ENCODE peak calls at places on chromosomes 3 and 15, in nine cellular contexts. O, U, L, A, E, V, G, K and F are unnamed samples.

GRCh38 chr3:133476971-133477375 is 77.1 kb downstream of the BFSP2 start:
- DNase-seq in O (no peak), U (no peak), L (peak), A (no peak), E (no peak), V (no peak), G (no peak), K (peak), F (no peak)

GRCh38 chr3:137767146-137768020 is 3.3 kb downstream of the SOX14 start:
- DNase-seq in O (no peak), U (no peak), L (no peak), A (no peak), E (no peak), V (no peak), G (no peak), K (peak), F (no peak)

GRCh38 chr3:79263423-79263822 is 504.4 kb downstream of the ROBO1 start:
- DNase-seq in O (no peak), U (no peak), L (no peak), A (no peak), E (no peak), V (no peak), G (no peak), K (no peak), F (no peak)

GRCh38 chr15:69636516-69636915 is 183.9 kb downstream of the RPLP1 start:
- DNase-seq in O (no peak), U (no peak), L (no peak), A (no peak), E (no peak), V (no peak), G (no peak), K (no peak), F (no peak)

GRCh38 chr15:70815604-70816003 is 38.4 kb downstream of the LARP6 start:
- DNase-seq in O (no peak), U (peak), L (no peak), A (no peak), E (no peak), V (no peak), G (no peak), K (no peak), F (no peak)

GRCh38 chr15:46921906-46922305 is 795.4 kb upstream of the SEMA6D start:
- DNase-seq in O (no peak), U (no peak), L (no peak), A (no peak), E (no peak), V (no peak), G (no peak), K (no peak), F (no peak)

GRCh38 chr15:40418126-40418525 is 12.5 kb downstream of the IVD start:
- DNase-seq in O (no peak), U (no peak), L (no peak), A (no peak), E (no peak), V (no peak), G (no peak), K (no peak), F (no peak)

GRCh38 chr3:129974451-129975331 is at the start of gene TRH:
- DNase-seq in O (no peak), U (no peak), L (no peak), A (no peak), E (no peak), V (no peak), G (no peak), K (peak), F (no peak)

GRCh38 chr3:66000506-66000905 is 38.2 kb downstream of the MAGI1 start:
- DNase-seq in O (no peak), U (no peak), L (no peak), A (no peak), E (no peak), V (no peak), G (no peak), K (no peak), F (no peak)

GRCh38 chr3:41035445-41036022 is 163.8 kb upstream of the CTNNB1 start:
- DNase-seq in O (no peak), U (no peak), L (no peak), A (no peak), E (no peak), V (no peak), G (no peak), K (peak), F (no peak)

GRCh38 chr15:71549697-71550096 is 260.7 kb upstream of the NR2E3 start:
- DNase-seq in O (no peak), U (no peak), L (no peak), A (no peak), E (no peak), V (no peak), G (no peak), K (no peak), F (no peak)

GRCh38 chr3:126347543-126348161 is 9.6 kb downstream of the KLF15 start:
- DNase-seq in O (no peak), U (no peak), L (no peak), A (no peak), E (no peak), V (no peak), G (peak), K (no peak), F (no peak)

GRCh38 chr3:149604125-149604851 is 53.5 kb downstream of the WWTR1 start:
- DNase-seq in O (no peak), U (no peak), L (no peak), A (no peak), E (no peak), V (no peak), G (no peak), K (peak), F (no peak)

GRCh38 chr3:144521131-144521530 is 549.5 kb downstream of the DIPK2A start:
- DNase-seq in O (no peak), U (no peak), L (no peak), A (no peak), E (no peak), V (no peak), G (no peak), K (no peak), F (no peak)

GRCh38 chr3:144162042-144162441 is 190.4 kb downstream of the DIPK2A start:
- DNase-seq in O (no peak), U (peak), L (no peak), A (peak), E (no peak), V (no peak), G (no peak), K (peak), F (peak)

GRCh38 chr15:56739964-56740640 is 6.8 kb upstream of the ZNF280D start:
- DNase-seq in O (no peak), U (peak), L (peak), A (no peak), E (no peak), V (no peak), G (no peak), K (no peak), F (no peak)

GRCh38 chr3:156516951-156517350 is 38.0 kb downstream of the SSR3 start:
- DNase-seq in O (no peak), U (no peak), L (no peak), A (no peak), E (no peak), V (no peak), G (no peak), K (no peak), F (no peak)

GRCh38 chr3:119779731-119780383 is 2.0 kb upstream of the NR1I2 start:
- DNase-seq in O (no peak), U (no peak), L (peak), A (no peak), E (no peak), V (no peak), G (no peak), K (no peak), F (no peak)

GRCh38 chr3:36774072-36774471 is 9.7 kb upstream of the DCLK3 start:
- DNase-seq in O (no peak), U (peak), L (no peak), A (peak), E (no peak), V (no peak), G (no peak), K (no peak), F (no peak)

GRCh38 chr3:185825639-185826481 is 1.0 kb upstream of the IGF2BP2 start:
- DNase-seq in O (no peak), U (peak), L (peak), A (no peak), E (no peak), V (no peak), G (peak), K (peak), F (peak)

GRCh38 chr3:113271594-113272368 is 60.4 kb downstream of the BOC start:
- DNase-seq in O (no peak), U (no peak), L (no peak), A (no peak), E (no peak), V (no peak), G (no peak), K (no peak), F (no peak)

GRCh38 chr3:13385373-13385965 is 34.7 kb downstream of the NUP210 start:
- DNase-seq in O (no peak), U (no peak), L (no peak), A (no peak), E (no peak), V (no peak), G (no peak), K (no peak), F (no peak)

GRCh38 chr3:156158656-156159295 is 38.4 kb downstream of the KCNAB1 start:
- DNase-seq in O (no peak), U (no peak), L (no peak), A (no peak), E (no peak), V (no peak), G (no peak), K (no peak), F (no peak)

GRCh38 chr3:8532251-8532831 is 30.7 kb downstream of the LMCD1 start:
- DNase-seq in O (no peak), U (peak), L (no peak), A (no peak), E (peak), V (no peak), G (no peak), K (no peak), F (no peak)

GRCh38 chr3:23709987-23710386 is 95.8 kb upstream of the UBE2E1 start:
- DNase-seq in O (no peak), U (no peak), L (no peak), A (no peak), E (no peak), V (no peak), G (no peak), K (no peak), F (no peak)

GRCh38 chr3:50161320-50161719 is 6.2 kb downstream of the SEMA3F start:
- DNase-seq in O (no peak), U (peak), L (no peak), A (no peak), E (no peak), V (no peak), G (no peak), K (no peak), F (no peak)

GRCh38 chr3:23455084-23455483 is 252.0 kb downstream of the UBE2E2 start:
- DNase-seq in O (no peak), U (peak), L (no peak), A (no peak), E (peak), V (no peak), G (no peak), K (no peak), F (no peak)

GRCh38 chr3:187044206-187044605 is 95.1 kb downstream of the RPL39L start:
- DNase-seq in O (no peak), U (no peak), L (peak), A (no peak), E (no peak), V (no peak), G (no peak), K (no peak), F (no peak)

GRCh38 chr3:128167973-128168674 is 14.8 kb downstream of the EEFSEC start:
- DNase-seq in O (no peak), U (no peak), L (no peak), A (no peak), E (peak), V (no peak), G (no peak), K (peak), F (no peak)

GRCh38 chr15:80588801-80589200 is 106.3 kb upstream of the ABHD17C start:
- DNase-seq in O (no peak), U (peak), L (no peak), A (peak), E (peak), V (no peak), G (no peak), K (no peak), F (peak)